ENCODE peak calls at places on chromosomes 12 and 14, in four cellular contexts. One of them, this sample, is unnamed.

GRCh38 chr14:92906420-92906819 is 16.5 kb upstream of the CHGA start:
- DNase-seq in RCC 7860: no peak
- DNase-seq in NCI-H2081: no peak
- DNase-seq in heart left ventricle: no peak
- DNase-seq in this sample: no peak

GRCh38 chr12:24470050-24470449 is 478.9 kb downstream of the BCAT1 start:
- DNase-seq in RCC 7860: no peak
- DNase-seq in NCI-H2081: no peak
- DNase-seq in heart left ventricle: no peak
- DNase-seq in this sample: no peak

GRCh38 chr14:40870252-40870651 is 736.4 kb upstream of the LRFN5 start:
- DNase-seq in heart left ventricle: no peak
- DNase-seq in NCI-H2081: no peak
- DNase-seq in RCC 7860: no peak
- DNase-seq in this sample: no peak

GRCh38 chr12:83005534-83006197 is 319.0 kb downstream of the TMTC2 start:
- DNase-seq in NCI-H2081: no peak
- DNase-seq in heart left ventricle: no peak
- DNase-seq in RCC 7860: no peak
- DNase-seq in this sample: no peak

GRCh38 chr14:21997300-21997699 is 323.7 kb upstream of the OR4E1 start:
- DNase-seq in RCC 7860: no peak
- DNase-seq in heart left ventricle: no peak
- DNase-seq in NCI-H2081: no peak
- DNase-seq in this sample: peak; percentile 75

GRCh38 chr12:50283924-50284236 is 560 bp upstream of the LIMA1 start:
- DNase-seq in NCI-H2081: no peak
- DNase-seq in RCC 7860: no peak
- DNase-seq in heart left ventricle: no peak
- DNase-seq in this sample: no peak

GRCh38 chr14:103561381-103562134 is 899 bp downstream of the BAG5 start:
- DNase-seq in RCC 7860: no peak
- DNase-seq in heart left ventricle: no peak
- DNase-seq in NCI-H2081: no peak
- DNase-seq in this sample: no peak

GRCh38 chr14:94971750-94972149 is 185.6 kb downstream of the DICER1 start:
- DNase-seq in RCC 7860: no peak
- DNase-seq in NCI-H2081: no peak
- DNase-seq in heart left ventricle: peak; percentile 37
- DNase-seq in this sample: no peak

GRCh38 chr14:90489916-90490726 is 93.3 kb downstream of the CALM1 start:
- DNase-seq in RCC 7860: no peak
- DNase-seq in NCI-H2081: no peak
- DNase-seq in heart left ventricle: no peak
- DNase-seq in this sample: no peak

GRCh38 chr14:93879362-93879983 is 47.7 kb upstream of the FAM181A start:
- DNase-seq in RCC 7860: no peak
- DNase-seq in heart left ventricle: no peak
- DNase-seq in NCI-H2081: no peak
- DNase-seq in this sample: no peak

GRCh38 chr12:1706284-1707016 is 15.6 kb downstream of the ADIPOR2 start:
- DNase-seq in heart left ventricle: no peak
- DNase-seq in NCI-H2081: no peak
- DNase-seq in RCC 7860: no peak
- DNase-seq in this sample: no peak

GRCh38 chr14:23525611-23526010 is 26.0 kb downstream of the ZFHX2 start:
- DNase-seq in RCC 7860: no peak
- DNase-seq in NCI-H2081: no peak
- DNase-seq in heart left ventricle: no peak
- DNase-seq in this sample: no peak

GRCh38 chr12:131283191-131283861 is 329.6 kb downstream of the ADGRD1 start:
- DNase-seq in NCI-H2081: no peak
- DNase-seq in RCC 7860: no peak
- DNase-seq in heart left ventricle: no peak
- DNase-seq in this sample: no peak

GRCh38 chr14:69483765-69484443 is 624 bp upstream of the PLEKHD1 start:
- DNase-seq in RCC 7860: no peak
- DNase-seq in NCI-H2081: peak; percentile 34
- DNase-seq in heart left ventricle: peak; percentile 30
- DNase-seq in this sample: no peak

GRCh38 chr12:94001691-94002090 is 146.7 kb upstream of the PLXNC1 start:
- DNase-seq in heart left ventricle: no peak
- DNase-seq in NCI-H2081: no peak
- DNase-seq in RCC 7860: no peak
- DNase-seq in this sample: no peak

GRCh38 chr14:68245146-68246073 is 425.8 kb downstream of the RAD51B start:
- DNase-seq in NCI-H2081: no peak
- DNase-seq in heart left ventricle: peak; percentile 35
- DNase-seq in RCC 7860: no peak
- DNase-seq in this sample: no peak

GRCh38 chr14:92471919-92472318 is 41.7 kb upstream of the RIN3 start:
- DNase-seq in NCI-H2081: no peak
- DNase-seq in RCC 7860: peak; percentile 55
- DNase-seq in heart left ventricle: no peak
- DNase-seq in this sample: peak; percentile 82

GRCh38 chr12:111427417-111428074 is 21.8 kb downstream of the SH2B3 start:
- DNase-seq in NCI-H2081: no peak
- DNase-seq in RCC 7860: no peak
- DNase-seq in heart left ventricle: peak; percentile 24
- DNase-seq in this sample: no peak

GRCh38 chr12:130526813-130527212 is 189.1 kb downstream of the PIWIL1 start:
- DNase-seq in RCC 7860: no peak
- DNase-seq in NCI-H2081: no peak
- DNase-seq in heart left ventricle: no peak
- DNase-seq in this sample: no peak

GRCh38 chr12:120649442-120650248 is 9.2 kb downstream of the CABP1 start:
- DNase-seq in RCC 7860: no peak
- DNase-seq in heart left ventricle: peak; percentile 61
- DNase-seq in NCI-H2081: no peak
- DNase-seq in this sample: no peak

GRCh38 chr12:40238221-40238902 is 13.6 kb downstream of the LRRK2 start:
- DNase-seq in heart left ventricle: no peak
- DNase-seq in RCC 7860: no peak
- DNase-seq in NCI-H2081: no peak
- DNase-seq in this sample: no peak

GRCh38 chr14:104770851-104771272 is 17.9 kb downstream of the SIVA1 start:
- DNase-seq in heart left ventricle: no peak
- DNase-seq in NCI-H2081: no peak
- DNase-seq in RCC 7860: no peak
- DNase-seq in this sample: no peak

GRCh38 chr12:130596241-130596640 is 119.9 kb downstream of the RIMBP2 start:
- DNase-seq in RCC 7860: no peak
- DNase-seq in heart left ventricle: no peak
- DNase-seq in NCI-H2081: no peak
- DNase-seq in this sample: no peak

GRCh38 chr12:131671276-131671675 is 39.6 kb upstream of the SFSWAP start:
- DNase-seq in RCC 7860: no peak
- DNase-seq in heart left ventricle: no peak
- DNase-seq in NCI-H2081: no peak
- DNase-seq in this sample: no peak

GRCh38 chr12:28539691-28540323 is 349.6 kb downstream of the CCDC91 start:
- DNase-seq in heart left ventricle: no peak
- DNase-seq in RCC 7860: no peak
- DNase-seq in NCI-H2081: no peak
- DNase-seq in this sample: no peak

GRCh38 chr14:90396342-90397339 is at the start of gene CALM1:
- DNase-seq in heart left ventricle: peak; percentile 93
- DNase-seq in NCI-H2081: peak; percentile 91
- DNase-seq in RCC 7860: peak; percentile 62
- DNase-seq in this sample: no peak

GRCh38 chr12:15230137-15230536 is 8.9 kb upstream of the RERG start:
- DNase-seq in heart left ventricle: no peak
- DNase-seq in NCI-H2081: no peak
- DNase-seq in RCC 7860: no peak
- DNase-seq in this sample: no peak

GRCh38 chr14:103121161-103121845 is 2.0 kb upstream of the TNFAIP2 start:
- DNase-seq in heart left ventricle: peak; percentile 86
- DNase-seq in RCC 7860: no peak
- DNase-seq in NCI-H2081: no peak
- DNase-seq in this sample: no peak

GRCh38 chr12:51951843-51952722 is 584 bp downstream of the ACVR1B start:
- DNase-seq in RCC 7860: no peak
- DNase-seq in heart left ventricle: peak; percentile 38
- DNase-seq in NCI-H2081: no peak
- DNase-seq in this sample: no peak

GRCh38 chr12:23421556-23421955 is 527.9 kb downstream of the SOX5 start:
- DNase-seq in RCC 7860: no peak
- DNase-seq in heart left ventricle: no peak
- DNase-seq in NCI-H2081: no peak
- DNase-seq in this sample: no peak